ENCODE peak calls at places on chromosomes 16 and 17, in eight cellular contexts. K, Q, O, E, L, W, V and F are unnamed samples.

GRCh38 chr17:59038734-59039133 is 67.9 kb downstream of the TRIM37 start:
- DNase-seq in O (no peak), V (peak), Q (peak), K (no peak), E (no peak), L (no peak), W (no peak), F (no peak)

GRCh38 chr17:50532452-50533024 is at the start of gene EPN3:
- DNase-seq in V (no peak), Q (no peak), W (no peak), L (no peak), K (no peak), O (no peak), E (peak), F (no peak)

GRCh38 chr17:13746379-13746778 is 144.7 kb upstream of the HS3ST3A1 start:
- DNase-seq in Q (no peak), O (no peak), E (no peak), V (no peak), L (no peak), K (no peak), W (no peak), F (no peak)

GRCh38 chr16:2142942-2143868 is 5.2 kb upstream of the RAB26 start:
- DNase-seq in K (no peak), L (peak), E (peak), Q (no peak), O (no peak), W (no peak), V (peak), F (no peak)

GRCh38 chr17:44787271-44787940 is 28.6 kb downstream of the ADAM11 start:
- DNase-seq in E (no peak), V (no peak), O (no peak), W (no peak), K (no peak), Q (no peak), L (no peak), F (no peak)

GRCh38 chr17:76265624-76266243 is 586 bp downstream of the UBALD2 start:
- DNase-seq in O (no peak), W (no peak), L (no peak), E (peak), K (no peak), V (peak), Q (peak), F (no peak)

GRCh38 chr17:74437702-74438101 is 5.8 kb downstream of the GPRC5C start:
- DNase-seq in V (peak), Q (peak), E (no peak), O (no peak), K (no peak), W (no peak), L (no peak), F (no peak)

GRCh38 chr17:56966277-56966676 is 5.4 kb upstream of the COIL start:
- DNase-seq in V (no peak), E (no peak), Q (no peak), K (no peak), O (no peak), W (no peak), L (no peak), F (no peak)

GRCh38 chr17:80930335-80931040 is 61.2 kb upstream of the CHMP6 start:
- DNase-seq in L (no peak), V (no peak), E (no peak), O (no peak), Q (no peak), W (no peak), K (no peak), F (no peak)

GRCh38 chr16:4003576-4003975 is 112.7 kb downstream of the ADCY9 start:
- DNase-seq in E (no peak), O (no peak), Q (no peak), L (no peak), W (no peak), K (no peak), V (no peak), F (no peak)

GRCh38 chr17:64423881-64424280 is 25.0 kb upstream of the MILR1 start:
- DNase-seq in K (no peak), L (no peak), E (no peak), V (no peak), W (no peak), Q (no peak), O (no peak), F (no peak)

GRCh38 chr16:89317101-89317671 is 99.7 kb downstream of the ZNF778 start:
- DNase-seq in Q (no peak), V (no peak), O (no peak), E (no peak), W (no peak), L (no peak), K (no peak), F (no peak)

GRCh38 chr17:45869676-45870341 is 24.5 kb upstream of the MAPT start:
- DNase-seq in L (no peak), V (no peak), W (no peak), K (no peak), O (no peak), Q (no peak), E (no peak), F (no peak)

GRCh38 chr17:335691-336090 is 16.9 kb downstream of the RPH3AL start:
- DNase-seq in O (no peak), V (no peak), K (no peak), L (no peak), Q (no peak), W (no peak), E (no peak), F (no peak)

GRCh38 chr17:18069101-18069500 is 18.6 kb upstream of the DRG2 start:
- DNase-seq in V (no peak), O (no peak), L (no peak), K (no peak), Q (no peak), E (no peak), W (no peak), F (no peak)

GRCh38 chr17:48610282-48611211 is at the start of gene HOXB7:
- DNase-seq in E (peak), V (peak), W (no peak), L (no peak), K (no peak), Q (no peak), O (peak), F (no peak)

GRCh38 chr17:66355510-66355909 is 53.1 kb downstream of the PRKCA start:
- DNase-seq in Q (no peak), V (no peak), K (no peak), O (no peak), L (no peak), W (no peak), E (no peak), F (no peak)

GRCh38 chr16:11514283-11514682 is 72.4 kb downstream of the LITAF start:
- DNase-seq in E (no peak), L (no peak), W (no peak), V (no peak), Q (no peak), O (no peak), K (no peak), F (no peak)

GRCh38 chr17:43875476-43876147 is 28.6 kb downstream of the CD300LG start:
- DNase-seq in E (no peak), V (no peak), Q (no peak), L (no peak), K (no peak), W (no peak), O (no peak), F (no peak)

GRCh38 chr17:18021372-18021771 is 17.6 kb downstream of the ATPAF2 start:
- DNase-seq in L (no peak), Q (no peak), K (no peak), O (no peak), W (no peak), E (no peak), V (no peak), F (no peak)

GRCh38 chr16:14164916-14165684 is 94.0 kb downstream of the MRTFB start:
- DNase-seq in K (no peak), L (no peak), E (no peak), W (no peak), Q (no peak), O (no peak), V (no peak), F (no peak)

GRCh38 chr16:24820522-24820921 is 25.2 kb upstream of the SLC5A11 start:
- DNase-seq in E (no peak), W (no peak), L (no peak), Q (peak), V (no peak), K (no peak), O (no peak), F (no peak)

GRCh38 chr17:37107406-37108083 is 158.8 kb downstream of the AATF start:
- DNase-seq in L (peak), O (no peak), V (no peak), Q (peak), W (no peak), E (no peak), K (no peak), F (no peak)

GRCh38 chr16:30368792-30369090 is 1.6 kb downstream of the TBC1D10B start:
- DNase-seq in L (no peak), E (no peak), Q (no peak), W (no peak), K (no peak), O (no peak), V (no peak), F (no peak)